ENCODE peak calls at places on chromosome X, in seven cellular contexts. R is PC-3; I is colonic mucosa; O is CD8-positive, alpha-beta T cell; P is lower lobe of right lung; F is heart right ventricle; Z is DND-41. E is an unnamed sample.

GRCh38 chrX:111608724-111609123 is 72.2 kb upstream of the ALG13 start:
- DNase-seq in R (no peak), I (no peak), O (no peak), P (no peak), F (no peak), Z (no peak), E (no peak)

GRCh38 chrX:102517331-102517730 is 792 bp upstream of the TMSB15A start:
- DNase-seq in R (peak; percentile 46), I (no peak), O (no peak), P (no peak), F (no peak), Z (no peak), E (no peak)

GRCh38 chrX:125436855-125437254 is 117.2 kb downstream of the TEX13C start:
- DNase-seq in R (peak; percentile 50), I (no peak), O (no peak), P (no peak), F (no peak), Z (no peak), E (no peak)

GRCh38 chrX:81120936-81121351 is 80.8 kb downstream of the HMGN5 start:
- DNase-seq in R (peak; percentile 62), I (peak; percentile 47), O (peak; percentile 15), P (peak; percentile 43), F (peak; percentile 26), Z (no peak), E (peak; percentile 24)

GRCh38 chrX:20141281-20142220 is at the start of gene EIF1AX:
- DNase-seq in R (peak; percentile 97), I (peak; percentile 99), O (peak; percentile 98), P (peak; percentile 96), F (peak; percentile 96), Z (peak; percentile 97), E (peak; percentile 82)

GRCh38 chrX:139639253-139639652 is 68.7 kb downstream of the MCF2 start:
- DNase-seq in R (no peak), I (no peak), O (no peak), P (no peak), F (no peak), Z (no peak), E (no peak)

GRCh38 chrX:140764401-140764919 is 54.9 kb downstream of the LINC00632 start:
- DNase-seq in R (peak; percentile 58), I (no peak), O (no peak), P (peak; percentile 39), F (no peak), Z (no peak), E (no peak)

GRCh38 chrX:86047174-86047991 is at the start of gene CHM:
- DNase-seq in R (peak; percentile 80), I (peak; percentile 79), O (peak; percentile 47), P (peak; percentile 49), F (peak; percentile 70), Z (peak; percentile 72), E (peak; percentile 66)

GRCh38 chrX:132564026-132564425 is 75.2 kb upstream of the MBNL3 start:
- DNase-seq in R (no peak), I (no peak), O (no peak), P (no peak), F (no peak), Z (no peak), E (no peak)

GRCh38 chrX:54810532-54810931 is 3.0 kb downstream of the MAGED2 start:
- DNase-seq in R (no peak), I (no peak), O (no peak), P (no peak), F (no peak), Z (no peak), E (no peak)

GRCh38 chrX:48511561-48511960 is 2.8 kb downstream of the PORCN start:
- DNase-seq in R (peak; percentile 69), I (no peak), O (no peak), P (no peak), F (no peak), Z (no peak), E (no peak)

GRCh38 chrX:16822723-16823122 is 36.5 kb downstream of the TXLNG start:
- DNase-seq in R (peak; percentile 76), I (no peak), O (no peak), P (no peak), F (no peak), Z (no peak), E (peak; percentile 20)

GRCh38 chrX:9519546-9520210 is 54.8 kb downstream of the TBL1X start:
- DNase-seq in R (no peak), I (no peak), O (no peak), P (no peak), F (no peak), Z (no peak), E (no peak)

GRCh38 chrX:55598333-55598732 is 24.9 kb upstream of the FOXR2 start:
- DNase-seq in R (no peak), I (no peak), O (no peak), P (no peak), F (no peak), Z (no peak), E (no peak)

GRCh38 chrX:155877288-155877687 is 3.9 kb upstream of the VAMP7 start:
- DNase-seq in R (no peak), I (no peak), O (no peak), P (no peak), F (no peak), Z (no peak), E (no peak)

GRCh38 chrX:121052122-121052521 is 4.7 kb downstream of the GLUD2 start:
- DNase-seq in R (peak; percentile 77), I (no peak), O (no peak), P (no peak), F (no peak), Z (no peak), E (no peak)

GRCh38 chrX:71650333-71650969 is 16.9 kb upstream of the LOC101059915 start:
- DNase-seq in R (peak; percentile 26), I (peak; percentile 41), O (peak; percentile 31), P (no peak), F (no peak), Z (no peak), E (no peak)
- TF ChIP-seq CTCF in R (peak; percentile 26), I (no peak), O (peak; percentile 26), P (peak; percentile 19), F (peak; percentile 46), Z (no peak), E (no peak)

GRCh38 chrX:68703369-68703768 is 55.9 kb downstream of the STARD8 start:
- DNase-seq in R (no peak), I (no peak), O (no peak), P (no peak), F (peak; percentile 48), Z (no peak), E (no peak)

GRCh38 chrX:68697465-68698125 is 50.1 kb downstream of the STARD8 start:
- DNase-seq in R (no peak), I (no peak), O (no peak), P (no peak), F (no peak), Z (no peak), E (no peak)

GRCh38 chrX:68698955-68699354 is 51.5 kb downstream of the STARD8 start:
- DNase-seq in R (no peak), I (no peak), O (no peak), P (no peak), F (no peak), Z (no peak), E (no peak)

GRCh38 chrX:68697036-68697435 is 49.6 kb downstream of the STARD8 start:
- DNase-seq in R (no peak), I (no peak), O (no peak), P (no peak), F (no peak), Z (no peak), E (no peak)

DNA sequence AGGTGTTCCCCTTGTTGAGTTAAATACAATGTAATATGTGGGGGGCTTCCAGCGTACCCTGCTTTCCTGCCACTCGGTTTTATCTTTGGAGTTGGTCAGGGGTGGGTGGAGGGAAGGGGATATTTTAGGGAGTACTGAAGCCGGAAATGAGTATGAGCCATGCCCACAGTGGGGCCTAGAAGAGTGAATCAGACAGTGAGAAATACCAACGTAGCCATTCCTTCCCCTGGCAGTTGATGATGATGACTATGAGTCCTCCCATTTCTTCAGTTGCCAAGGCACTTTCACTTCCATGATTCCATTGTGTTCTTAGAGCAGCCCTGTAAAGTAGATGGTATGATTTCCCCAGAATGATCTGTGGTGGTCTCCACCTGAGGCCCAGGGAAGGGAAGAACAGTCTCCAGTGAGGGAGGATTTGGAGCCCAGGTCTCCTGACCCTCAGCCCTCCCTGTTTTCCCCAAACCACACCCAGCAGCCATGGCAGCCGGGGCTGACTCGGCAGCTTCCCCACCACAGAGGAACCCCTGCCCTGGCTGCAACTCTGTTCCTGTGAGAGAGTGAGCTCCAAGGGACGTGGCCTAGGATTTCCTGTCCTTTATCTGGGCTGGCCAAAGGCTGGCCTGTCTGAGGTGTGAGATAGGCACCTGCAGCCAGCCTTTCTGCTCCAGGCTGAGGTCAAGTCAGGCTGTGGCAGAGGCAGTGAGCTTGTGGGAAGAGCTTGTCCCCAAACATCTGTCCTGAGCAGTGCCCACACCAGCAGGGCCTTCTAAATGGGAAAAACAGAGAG is 52.7 kb downstream of the STARD8 start:
- DNase-seq in R (no peak), I (no peak), O (no peak), P (no peak), F (no peak), Z (no peak), E (no peak)
- H3K27ac ChIP-seq in R (no peak overlapping the region), I (no peak overlapping the region), O (no peak overlapping the region), P (peak overlapping the region; percentile 53), F (no peak overlapping the region), Z (no peak overlapping the region), E (no peak overlapping the region)

DNA sequence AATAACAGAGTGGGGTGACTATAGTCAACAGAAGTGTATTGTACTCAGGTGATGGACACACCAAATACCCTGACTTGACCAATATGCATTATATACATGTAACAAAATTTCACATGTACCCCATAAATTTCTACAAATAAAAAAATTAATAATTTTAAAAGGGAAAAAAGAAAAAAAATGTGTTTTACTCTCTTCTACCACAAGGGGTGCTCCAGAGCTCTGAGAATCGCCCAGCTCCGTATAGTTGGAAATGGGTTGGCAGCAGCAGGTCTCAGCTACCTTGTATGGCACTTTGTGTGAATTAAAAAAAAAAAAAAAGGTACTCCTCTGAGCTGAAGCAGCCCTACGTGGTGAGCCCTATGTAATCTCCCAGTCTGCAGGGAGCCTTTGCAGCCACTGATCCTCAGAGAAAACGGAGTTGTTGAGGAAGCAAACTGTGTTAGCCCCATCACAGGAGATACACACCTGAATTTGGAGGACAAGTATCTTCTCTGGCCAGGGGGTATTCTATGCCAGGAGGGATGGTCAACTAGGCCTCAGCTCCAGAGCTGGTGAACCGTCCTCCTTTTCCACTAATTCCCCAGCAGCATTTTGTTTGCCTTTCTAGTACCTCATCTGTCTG is 17.2 kb upstream of the POLA1 start:
- DNase-seq in R (peak; percentile 30), I (no peak), O (peak; percentile 5), P (no peak), F (no peak), Z (peak; percentile 7), E (peak; percentile 6)
- TF ChIP-seq CTCF in R (peak; percentile 41), I (peak; percentile 53), O (peak; percentile 48), P (peak; percentile 49), F (peak; percentile 61), Z (peak; percentile 46), E (peak; percentile 26)

DNA sequence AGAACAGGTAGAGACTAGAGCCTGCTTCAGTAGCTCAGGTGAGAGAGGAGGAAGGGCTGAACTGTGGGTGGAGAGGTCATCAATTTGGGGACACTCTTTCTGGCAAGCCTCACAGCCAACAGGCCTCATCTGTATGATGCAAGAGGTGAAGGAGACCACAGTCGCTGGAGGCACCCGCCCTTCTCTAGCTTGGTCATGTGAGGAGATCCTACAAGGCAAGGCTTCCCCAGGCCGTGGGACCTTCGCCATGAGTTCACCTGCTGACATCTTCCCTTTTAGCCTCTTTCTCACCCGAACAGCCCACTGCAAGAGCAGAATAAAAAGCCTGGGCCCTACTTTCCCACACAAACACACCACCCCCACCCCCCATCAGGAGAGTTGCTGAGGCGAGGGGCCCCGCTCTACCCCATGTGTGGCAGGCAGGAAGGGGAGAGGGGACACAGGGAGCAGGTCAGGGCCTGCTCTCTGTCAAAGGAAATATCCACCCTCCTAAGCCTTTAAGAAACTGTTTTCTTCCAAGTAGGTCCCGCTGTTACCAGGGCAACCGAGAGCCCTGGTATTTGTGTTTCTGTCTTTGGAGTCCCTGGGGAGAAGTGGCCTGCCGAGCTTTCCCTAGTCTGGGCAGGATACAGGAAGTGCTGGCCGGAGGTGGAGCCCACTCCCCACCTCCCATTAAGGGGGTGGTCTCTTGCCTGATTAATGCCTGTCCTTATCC is 8.1 kb downstream of the RTL5 start:
- DNase-seq in R (no peak), I (no peak), O (no peak), P (peak; percentile 68), F (peak; percentile 77), Z (no peak), E (no peak)
- H3K27ac ChIP-seq in R (no peak overlapping the region), I (no peak overlapping the region), O (no peak overlapping the region), P (peak overlapping the region; percentile 62), F (peak overlapping the region; percentile 55), Z (no peak overlapping the region), E (no peak overlapping the region)

E was measured in RWPE1.